ENCODE peak calls at places on chromosomes 11 and 22, in ten cellular contexts. D is CD4-positive, alpha-beta memory T cell; N is HFF-Myc; T is heart left ventricle; E is effector memory CD4-positive, alpha-beta T cell; Y is adipocyte; R is pancreas; I is HepG2; A is psoas muscle; H is IMR-90. K is an unnamed sample.

GRCh38 chr11:101916422-101916821 is at the start of gene ANGPTL5:
- DNase-seq in I (no peak), D (no peak), Y (no peak), N (no peak), E (no peak), R (no peak), A (no peak), T (no peak), H (no peak), K (no peak)

GRCh38 chr11:72844356-72844755 is 30.1 kb downstream of the ATG16L2 start:
- DNase-seq in N (peak), H (peak), D (no peak), A (no peak), Y (peak), R (no peak), E (no peak), I (no peak), T (peak), K (peak)

GRCh38 chr11:6469599-6469998 is 4.1 kb downstream of the TRIM3 start:
- DNase-seq in H (no peak), T (no peak), N (no peak), D (no peak), I (no peak), E (no peak), A (no peak), R (no peak), Y (no peak), K (no peak)

GRCh38 chr11:1909524-1909923 is 10.0 kb upstream of the TNNT3 start:
- DNase-seq in A (no peak), I (no peak), E (no peak), N (no peak), D (no peak), H (no peak), Y (no peak), T (no peak), R (no peak), K (no peak)

GRCh38 chr22:40406063-40406890 is 35.9 kb downstream of the SGSM3 start:
- DNase-seq in Y (no peak), E (no peak), A (no peak), D (no peak), H (no peak), T (no peak), N (no peak), R (no peak), I (no peak), K (no peak)

GRCh38 chr11:4865855-4866254 is 15.8 kb upstream of the OR51T1 start:
- DNase-seq in R (no peak), Y (no peak), E (no peak), N (no peak), A (no peak), H (no peak), T (no peak), D (no peak), I (no peak), K (no peak)

GRCh38 chr11:14317659-14318325 is 41.2 kb downstream of the RRAS2 start:
- DNase-seq in H (no peak), I (no peak), N (no peak), T (no peak), Y (no peak), E (no peak), A (no peak), D (no peak), R (no peak), K (no peak)

GRCh38 chr11:59179121-59179520 is 7.2 kb downstream of the DTX4 start:
- DNase-seq in H (no peak), N (no peak), I (no peak), E (no peak), Y (no peak), R (no peak), T (no peak), D (no peak), A (no peak), K (no peak)

GRCh38 chr11:34351051-34351450 is 6.8 kb downstream of the ABTB2 start:
- DNase-seq in N (no peak), D (no peak), A (no peak), H (no peak), Y (no peak), I (no peak), R (no peak), E (no peak), T (no peak), K (no peak)

GRCh38 chr11:5910521-5910920 is 17.5 kb downstream of the OR52E5 start:
- DNase-seq in D (no peak), Y (no peak), R (no peak), A (no peak), E (no peak), T (no peak), H (no peak), I (no peak), N (no peak), K (no peak)

GRCh38 chr11:122578168-122578825 is 77.2 kb upstream of the UBASH3B start:
- DNase-seq in N (no peak), I (peak), E (no peak), A (no peak), R (no peak), H (no peak), Y (no peak), T (no peak), D (no peak), K (no peak)

GRCh38 chr22:46829140-46829891 is 66.9 kb downstream of the TBC1D22A start:
- DNase-seq in N (peak), R (no peak), T (no peak), E (no peak), H (peak), Y (peak), I (no peak), A (no peak), D (no peak), K (peak)

GRCh38 chr22:21703684-21704316 is 31.8 kb downstream of the YPEL1 start:
- DNase-seq in E (no peak), H (no peak), I (no peak), N (no peak), A (no peak), T (no peak), Y (no peak), R (peak), D (no peak), K (no peak)

GRCh38 chr11:20008190-20008801 is 152.0 kb downstream of the DBX1 start:
- DNase-seq in H (no peak), R (no peak), T (no peak), D (no peak), A (no peak), Y (no peak), N (no peak), E (no peak), I (no peak), K (no peak)

GRCh38 chr11:14288189-14288935 is 70.6 kb downstream of the RRAS2 start:
- DNase-seq in Y (peak), E (no peak), N (no peak), I (no peak), D (peak), T (no peak), R (no peak), A (no peak), H (peak), K (peak)

GRCh38 chr11:29272019-29272654 is 744.7 kb downstream of the KCNA4 start:
- DNase-seq in R (no peak), E (no peak), T (no peak), A (no peak), Y (peak), N (no peak), D (no peak), H (peak), I (no peak), K (no peak)

GRCh38 chr11:42239102-42239501 is 779.6 kb upstream of the LRRC4C start:
- DNase-seq in R (no peak), H (no peak), T (no peak), I (no peak), Y (no peak), E (no peak), D (no peak), A (no peak), N (peak), K (no peak)

GRCh38 chr11:102197759-102198158 is 87.5 kb downstream of the YAP1 start:
- DNase-seq in D (no peak), T (no peak), I (peak), R (no peak), E (no peak), N (no peak), H (no peak), A (no peak), Y (no peak), K (no peak)

GRCh38 chr11:61507962-61508824 is at the start of gene LRRC10B:
- DNase-seq in N (no peak), D (no peak), Y (peak), I (no peak), R (peak), A (peak), E (no peak), T (no peak), H (no peak), K (no peak)

GRCh38 chr11:1333091-1333772 is 23.8 kb upstream of the TOLLIP start:
- DNase-seq in E (no peak), R (no peak), D (no peak), Y (no peak), N (no peak), H (no peak), A (no peak), I (peak), T (no peak), K (no peak)

GRCh38 chr11:116202922-116203321 is 569.9 kb downstream of the BUD13 start:
- DNase-seq in A (no peak), H (no peak), T (no peak), E (no peak), N (no peak), I (no peak), R (no peak), D (no peak), Y (no peak), K (no peak)

GRCh38 chr11:44051171-44051570 is 3.4 kb downstream of the ACCSL start:
- DNase-seq in T (no peak), R (no peak), H (no peak), N (no peak), D (no peak), Y (no peak), A (no peak), E (no peak), I (no peak), K (no peak)

GRCh38 chr11:39741066-39741465 is 1718.4 kb downstream of the LRRC4C start:
- DNase-seq in E (no peak), Y (no peak), A (no peak), T (no peak), N (no peak), I (no peak), D (no peak), R (no peak), H (no peak), K (no peak)

GRCh38 chr22:18954941-18955571 is 19.0 kb upstream of the PRODH start:
- DNase-seq in I (no peak), A (no peak), Y (no peak), N (no peak), E (no peak), R (peak), H (no peak), D (no peak), T (no peak), K (no peak)

GRCh38 chr22:18952022-18952421 is 15.9 kb upstream of the PRODH start:
- DNase-seq in D (no peak), T (peak), I (no peak), E (no peak), H (no peak), R (peak), A (no peak), N (no peak), Y (no peak), K (no peak)

GRCh38 chr22:18954333-18954732 is 18.2 kb upstream of the PRODH start:
- DNase-seq in Y (peak), R (peak), E (peak), I (peak), H (peak), T (peak), A (peak), D (peak), N (no peak), K (peak)

GRCh38 chr22:18947905-18948304 is 11.8 kb upstream of the PRODH start:
- DNase-seq in Y (no peak), D (no peak), I (no peak), E (no peak), T (peak), A (no peak), N (no peak), H (no peak), R (peak), K (no peak)

DNA sequence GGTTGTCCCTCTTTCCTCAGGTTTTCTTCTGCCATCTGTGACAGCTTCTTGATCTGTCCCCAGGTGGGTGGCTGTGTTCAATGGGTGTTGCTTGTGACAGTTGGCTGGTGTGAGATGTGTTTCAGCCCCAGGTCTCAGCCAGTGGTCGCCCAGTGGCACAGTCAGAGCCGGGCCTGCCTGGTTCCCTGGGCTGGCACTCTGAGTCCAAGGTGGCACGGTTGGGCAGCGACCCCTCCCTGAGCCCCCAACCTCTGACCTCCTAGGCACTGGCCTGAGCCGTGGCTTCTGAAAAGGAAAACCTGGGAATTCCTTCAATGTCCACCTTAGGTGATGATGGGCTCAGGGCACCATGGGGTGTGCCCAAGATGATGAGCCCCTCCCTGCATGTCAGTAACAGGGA is 14.0 kb upstream of the PRODH start:
- DNase-seq in D (no peak), T (no peak), N (no peak), E (no peak), A (no peak), H (no peak), Y (no peak), I (no peak), R (peak), K (no peak)
- H3K4me3 ChIP-seq in D (no peak), T (no peak), N (no peak), E (no peak), A (no peak), H (no peak), Y (no peak), I (no peak), R (no peak), K (no peak)

GRCh38 chr11:84806354-84806753 is 820.8 kb downstream of the DLG2 start:
- DNase-seq in E (no peak), N (no peak), T (no peak), I (no peak), D (no peak), Y (no peak), A (no peak), R (no peak), H (no peak), K (no peak)
- H3K4me3 ChIP-seq in E (no peak), N (no peak), T (no peak), I (no peak), D (no peak), Y (no peak), A (no peak), R (no peak), H (no peak), K (no peak)

GRCh38 chr11:48054994-48055291 is 74.6 kb downstream of the PTPRJ start:
- DNase-seq in A (no peak), E (no peak), R (no peak), I (no peak), H (no peak), N (no peak), T (no peak), Y (no peak), D (no peak), K (no peak)
- H3K4me3 ChIP-seq in A (no peak), E (no peak), R (no peak), I (no peak), H (no peak), N (no peak), T (no peak), Y (no peak), D (no peak), K (no peak)

GRCh38 chr11:75527130-75527529 is 1.4 kb upstream of the GDPD5 start:
- DNase-seq in H (no peak), N (no peak), T (no peak), R (no peak), A (no peak), I (no peak), D (no peak), E (no peak), Y (no peak), K (no peak)

GRCh38 chr11:75524576-75525432 is 937 bp downstream of the GDPD5 start:
- DNase-seq in I (no peak), N (no peak), E (peak), R (peak), Y (peak), H (peak), A (no peak), T (peak), D (peak), K (no peak)

GRCh38 chr11:75527938-75528845 is 2.5 kb upstream of the GDPD5 start:
- DNase-seq in T (no peak), N (no peak), D (no peak), Y (no peak), E (no peak), H (no peak), A (no peak), I (no peak), R (no peak), K (no peak)

GRCh38 chr11:75525433-75526191 is at the start of gene GDPD5:
- DNase-seq in T (peak), D (peak), R (peak), Y (peak), A (peak), E (peak), N (no peak), I (peak), H (peak), K (no peak)

GRCh38 chr11:75526192-75526541 is 426 bp upstream of the GDPD5 start:
- DNase-seq in R (no peak), H (no peak), Y (no peak), T (no peak), E (no peak), N (no peak), A (no peak), I (no peak), D (no peak), K (no peak)
- H3K4me3 ChIP-seq in R (peak), H (peak), Y (peak), T (peak), E (peak), N (peak), A (peak), I (peak), D (peak), K (peak)

GRCh38 chr11:66477256-66478201 is 2.7 kb upstream of the DPP3 start:
- DNase-seq in T (no peak), N (no peak), I (no peak), R (no peak), D (no peak), A (no peak), Y (no peak), E (no peak), H (no peak), K (no peak)

GRCh38 chr11:66475349-66476172 is 4.7 kb upstream of the DPP3 start:
- DNase-seq in T (no peak), N (no peak), A (no peak), R (no peak), E (no peak), I (no peak), Y (no peak), D (no peak), H (no peak), K (no peak)

GRCh38 chr11:66476173-66476840 is 3.9 kb upstream of the DPP3 start:
- DNase-seq in Y (no peak), I (no peak), D (no peak), T (no peak), N (no peak), A (no peak), H (no peak), E (no peak), R (no peak), K (no peak)

GRCh38 chr11:66478823-66479740 is 1.2 kb upstream of the DPP3 start:
- DNase-seq in R (no peak), Y (peak), E (no peak), H (peak), A (peak), T (peak), N (no peak), D (peak), I (peak), K (no peak)

GRCh38 chr11:66476841-66477251 is 3.4 kb upstream of the DPP3 start:
- DNase-seq in I (no peak), D (no peak), Y (no peak), N (no peak), T (no peak), E (no peak), H (no peak), A (no peak), R (no peak), K (no peak)
- H3K4me3 ChIP-seq in I (no peak), D (no peak), Y (no peak), N (no peak), T (no peak), E (no peak), H (no peak), A (no peak), R (no peak), K (no peak)

DNA sequence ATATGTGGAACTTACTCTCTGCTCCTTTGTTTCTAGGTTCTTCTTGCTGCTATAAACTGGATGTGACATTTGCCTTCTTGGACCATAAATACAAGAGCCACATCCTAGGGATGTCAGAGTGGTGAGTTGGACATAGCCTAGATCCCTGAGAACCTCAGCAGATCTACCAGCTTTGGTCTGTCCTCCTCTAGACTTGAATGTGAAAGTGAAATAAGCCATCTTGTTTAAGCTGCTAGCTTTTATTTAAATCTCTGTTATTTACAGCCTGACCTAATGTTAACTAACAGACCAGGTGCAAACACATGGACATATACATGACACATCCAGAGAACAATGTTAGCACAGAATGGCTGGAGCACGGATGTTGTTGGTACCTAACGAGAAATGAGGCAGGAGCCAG is 36.0 kb downstream of the SLN start:
- DNase-seq in A (no peak), E (no peak), D (no peak), Y (no peak), H (no peak), N (no peak), T (no peak), R (no peak), I (no peak), K (no peak)
- H3K4me3 ChIP-seq in A (no peak), E (no peak), D (no peak), Y (no peak), H (no peak), N (no peak), T (no peak), R (no peak), I (no peak), K (no peak)

GRCh38 chr11:10730151-10730550 is 20.9 kb upstream of the CTR9 start:
- DNase-seq in I (no peak), H (no peak), D (no peak), A (no peak), Y (no peak), T (no peak), E (no peak), N (no peak), R (no peak), K (no peak)

GRCh38 chr11:10731064-10731680 is 19.9 kb upstream of the CTR9 start:
- DNase-seq in E (no peak), A (no peak), R (no peak), H (peak), Y (no peak), D (no peak), N (no peak), T (no peak), I (no peak), K (no peak)

DNA sequence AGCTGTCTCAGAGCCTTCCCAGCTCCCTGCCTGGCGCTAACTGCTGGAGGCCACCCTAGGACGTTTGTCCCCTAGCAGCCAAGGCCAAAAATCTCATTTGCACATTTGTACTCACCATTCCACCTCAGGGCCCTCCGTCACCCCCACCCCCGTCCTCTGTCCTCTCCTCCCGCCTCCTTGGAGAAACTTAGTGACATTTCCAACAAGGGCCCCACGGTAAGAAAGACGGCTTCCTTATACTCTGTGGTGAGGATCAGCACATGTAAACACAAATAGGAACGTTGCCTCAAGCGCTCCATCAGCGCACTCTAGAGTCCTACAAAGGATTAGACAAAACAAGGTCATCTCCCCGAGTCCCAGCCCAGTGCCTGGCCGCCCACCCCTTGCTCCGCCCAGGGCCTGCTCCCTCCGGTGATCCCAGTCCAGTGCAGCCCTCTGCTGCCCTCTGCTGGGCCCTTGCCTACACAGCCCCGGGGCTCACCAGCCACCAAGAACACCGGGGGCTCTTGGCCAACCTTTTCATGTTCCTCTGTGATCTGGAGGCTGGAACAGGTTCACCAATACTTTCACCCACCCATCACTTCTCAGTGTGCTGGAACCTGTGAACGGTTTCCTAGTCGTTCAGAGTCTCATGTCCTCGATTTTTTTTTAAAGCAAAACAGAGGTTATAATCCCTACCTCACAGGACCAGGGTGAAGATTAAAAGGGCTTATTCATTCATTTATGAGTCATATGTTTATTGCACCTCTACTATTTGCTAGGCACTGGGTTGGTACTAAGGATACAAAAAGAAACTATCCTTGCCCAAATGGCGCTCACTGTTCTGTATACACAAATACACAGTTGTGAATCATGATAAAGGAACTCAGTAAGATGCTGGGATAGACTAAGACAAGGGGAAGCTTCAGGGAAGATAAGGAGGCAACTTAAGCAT is 15.2 kb upstream of the CTR9 start:
- DNase-seq in I (peak), Y (peak), E (peak), N (peak), D (peak), H (peak), A (peak), R (peak), T (peak), K (peak)
- H3K4me3 ChIP-seq in I (peak), Y (peak), E (peak), N (peak), D (no peak), H (peak), A (peak), R (no peak), T (peak), K (peak)

GRCh38 chr11:47257518-47258316 is at the start of gene NR1H3:
- DNase-seq in Y (peak), N (peak), I (peak), D (no peak), E (no peak), T (peak), H (peak), A (peak), R (peak), K (no peak)
- H3K4me3 ChIP-seq in Y (peak), N (peak), I (peak), D (no peak), E (no peak), T (peak), H (peak), A (peak), R (no peak), K (peak)